ENCODE peak calls at places on chromosomes 2 and 18, in eight cellular contexts. D is RWPE2, L is PC-3, F is GM12878, T is body of pancreas, Q is thoracic aorta, Z is upper lobe of right lung, Y is heart right ventricle. W is an unnamed sample.

GRCh38 chr2:53829669-53830290 is 30.0 kb downstream of the GPR75 start:
- ATAC-seq in D (no peak), L (no peak), F (no peak), T (no peak), Q (no peak), Z (no peak), Y (peak), W (no peak)

GRCh38 chr2:20571644-20572215 is 79.2 kb downstream of the HS1BP3 start:
- ATAC-seq in D (no peak), L (no peak), F (peak), T (no peak), Q (no peak), Z (no peak), Y (no peak), W (no peak)

GRCh38 chr2:168336786-168337388 is 89.5 kb upstream of the STK39 start:
- ATAC-seq in D (peak), L (peak), F (peak), T (peak), Q (no peak), Z (peak), Y (peak), W (peak)

GRCh38 chr18:79788096-79789085 is 9.3 kb upstream of the KCNG2 start:
- ATAC-seq in D (no peak), L (no peak), F (no peak), T (no peak), Q (no peak), Z (no peak), Y (no peak), W (no peak)

GRCh38 chr2:196268022-196268421 is 96.6 kb upstream of the STK17B start:
- ATAC-seq in D (no peak), L (no peak), F (peak), T (no peak), Q (no peak), Z (peak), Y (no peak), W (no peak)

GRCh38 chr18:44904768-44905167 is 224.1 kb downstream of the SETBP1 start:
- ATAC-seq in D (no peak), L (no peak), F (no peak), T (no peak), Q (no peak), Z (no peak), Y (no peak), W (no peak)

GRCh38 chr18:14912967-14913366 is 165.0 kb downstream of the ANKRD30B start:
- ATAC-seq in D (no peak), L (no peak), F (no peak), T (no peak), Q (no peak), Z (no peak), Y (no peak), W (no peak)

GRCh38 chr2:239548491-239548890 is 147.7 kb upstream of the HDAC4 start:
- ATAC-seq in D (peak), L (no peak), F (no peak), T (no peak), Q (no peak), Z (no peak), Y (no peak), W (no peak)

GRCh38 chr2:105798595-105798994 is 53.9 kb downstream of the NCK2 start:
- ATAC-seq in D (no peak), L (no peak), F (peak), T (no peak), Q (no peak), Z (no peak), Y (no peak), W (no peak)

GRCh38 chr2:96501471-96501874 is 3.7 kb downstream of the NEURL3 start:
- ATAC-seq in D (no peak), L (no peak), F (peak), T (no peak), Q (no peak), Z (peak), Y (no peak), W (no peak)

GRCh38 chr18:10252952-10253680 is 201.3 kb upstream of the APCDD1 start:
- ATAC-seq in D (no peak), L (no peak), F (no peak), T (peak), Q (no peak), Z (peak), Y (no peak), W (no peak)

GRCh38 chr2:50752228-50752627 is 279.7 kb downstream of the NRXN1 start:
- ATAC-seq in D (no peak), L (peak), F (no peak), T (no peak), Q (no peak), Z (no peak), Y (no peak), W (no peak)

GRCh38 chr2:133142087-133142486 is 426.2 kb downstream of the NCKAP5 start:
- ATAC-seq in D (no peak), L (no peak), F (peak), T (no peak), Q (no peak), Z (no peak), Y (no peak), W (no peak)

GRCh38 chr2:133148187-133148586 is 420.1 kb downstream of the NCKAP5 start:
- ATAC-seq in D (no peak), L (no peak), F (no peak), T (no peak), Q (no peak), Z (no peak), Y (no peak), W (no peak)

GRCh38 chr2:133143649-133144048 is 424.6 kb downstream of the NCKAP5 start:
- ATAC-seq in D (no peak), L (no peak), F (no peak), T (peak), Q (no peak), Z (no peak), Y (no peak), W (no peak)

GRCh38 chr2:133152801-133153200 is 415.5 kb downstream of the NCKAP5 start:
- ATAC-seq in D (no peak), L (no peak), F (no peak), T (no peak), Q (no peak), Z (no peak), Y (no peak), W (no peak)

GRCh38 chr2:133146893-133147292 is 421.4 kb downstream of the NCKAP5 start:
- ATAC-seq in D (no peak), L (peak), F (no peak), T (no peak), Q (no peak), Z (no peak), Y (no peak), W (no peak)
- TF ChIP-seq CTCF in D (peak), L (peak), F (no peak), T (no peak), Q (no peak), Z (no peak), Y (peak), W (no peak)

GRCh38 chr2:229821353-229821752 is 100.5 kb downstream of the TRIP12 start:
- ATAC-seq in D (no peak), L (peak), F (no peak), T (no peak), Q (no peak), Z (no peak), Y (no peak), W (no peak)
- H3K4me3 ChIP-seq in D (no peak), L (no peak), F (peak), T (no peak), Q (no peak), Z (no peak), Y (no peak), W (no peak)

DNA sequence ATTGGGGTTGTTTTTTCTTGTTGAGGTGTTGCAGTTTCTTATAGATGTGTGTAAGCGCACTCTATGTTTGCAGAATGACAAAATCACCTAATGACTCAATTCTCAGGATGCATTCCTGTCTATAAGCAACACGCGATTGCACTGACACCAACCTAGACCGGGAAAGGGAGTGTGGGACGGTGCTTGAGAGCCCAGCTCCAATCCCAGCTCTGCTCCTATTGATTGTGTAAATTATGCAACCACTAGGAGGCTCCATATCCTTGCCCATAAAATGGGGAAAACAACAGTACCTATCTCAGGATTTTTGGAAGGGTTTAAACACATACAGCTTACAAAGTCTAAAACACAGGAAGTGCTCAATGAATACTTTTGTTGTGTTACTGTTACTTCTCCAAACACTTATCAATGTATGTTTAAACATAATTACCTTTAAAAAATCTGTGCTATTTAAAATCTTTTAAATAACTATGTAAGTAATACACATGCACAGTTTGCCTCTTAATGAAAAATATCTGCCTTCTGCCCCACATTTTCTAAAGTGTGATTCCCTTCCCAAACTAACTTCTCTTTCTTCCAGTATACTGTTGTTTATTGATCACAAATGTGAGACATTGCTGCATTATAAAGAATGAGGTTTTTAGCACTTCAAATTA is 132.5 kb downstream of the SPHKAP start:
- ATAC-seq in D (peak), L (peak), F (peak), T (peak), Q (no peak), Z (peak), Y (peak), W (no peak)
- TF ChIP-seq CTCF in D (peak), L (peak), F (peak), T (peak), Q (peak), Z (peak), Y (peak), W (no peak)

GRCh38 chr18:58662118-58662517 is 9.1 kb upstream of the MALT1 start:
- ATAC-seq in D (no peak), L (peak), F (peak), T (no peak), Q (no peak), Z (no peak), Y (no peak), W (no peak)

GRCh38 chr18:58661423-58661822 is 9.8 kb upstream of the MALT1 start:
- ATAC-seq in D (peak), L (peak), F (no peak), T (no peak), Q (no peak), Z (no peak), Y (peak), W (no peak)

GRCh38 chr18:58660915-58661314 is 10.3 kb upstream of the MALT1 start:
- ATAC-seq in D (no peak), L (no peak), F (no peak), T (no peak), Q (no peak), Z (no peak), Y (no peak), W (no peak)

GRCh38 chr18:58657494-58657893 is 13.8 kb upstream of the MALT1 start:
- ATAC-seq in D (no peak), L (no peak), F (peak), T (no peak), Q (no peak), Z (no peak), Y (peak), W (no peak)

GRCh38 chr18:58659691-58660090 is 11.6 kb upstream of the MALT1 start:
- ATAC-seq in D (no peak), L (no peak), F (no peak), T (no peak), Q (no peak), Z (no peak), Y (no peak), W (no peak)
- H3K4me3 ChIP-seq in D (no peak), L (no peak), F (peak), T (no peak), Q (no peak), Z (no peak), Y (no peak), W (no peak)

GRCh38 chr2:11073251-11073650 is 82.0 kb upstream of the SLC66A3 start:
- ATAC-seq in D (no peak), L (peak), F (peak), T (peak), Q (no peak), Z (peak), Y (no peak), W (no peak)
- TF ChIP-seq CTCF in D (peak), L (peak), F (peak), T (peak), Q (no peak), Z (peak), Y (peak), W (no peak)

GRCh38 chr2:47119001-47119400 is 36.1 kb downstream of the STPG4 start:
- ATAC-seq in D (peak), L (peak), F (no peak), T (no peak), Q (no peak), Z (no peak), Y (no peak), W (no peak)

GRCh38 chr2:47112665-47113435 is 42.3 kb downstream of the STPG4 start:
- ATAC-seq in D (no peak), L (no peak), F (no peak), T (no peak), Q (no peak), Z (no peak), Y (no peak), W (no peak)

DNA sequence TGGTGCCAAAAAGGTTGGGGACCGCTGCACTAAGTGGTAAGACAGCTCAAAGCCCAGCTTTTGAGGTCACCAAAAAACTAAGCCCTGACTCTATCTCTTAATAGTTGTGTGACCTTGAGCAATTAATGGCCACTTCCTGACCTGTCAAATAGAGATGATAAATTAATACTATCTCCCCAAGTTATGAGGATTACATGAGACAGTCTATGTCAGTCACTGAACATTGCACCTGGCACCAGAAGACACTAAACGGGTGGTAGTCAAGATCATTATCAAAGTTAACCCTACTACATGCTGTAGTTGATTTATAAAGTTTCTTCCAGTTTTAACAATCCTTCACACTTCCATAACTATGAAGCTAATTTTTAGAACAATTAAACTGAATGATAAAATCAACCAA is 36.5 kb downstream of the STPG4 start:
- ATAC-seq in D (no peak), L (no peak), F (no peak), T (no peak), Q (no peak), Z (no peak), Y (no peak), W (no peak)
- H3K4me3 ChIP-seq in D (no peak), L (no peak), F (no peak), T (no peak), Q (no peak), Z (no peak), Y (no peak), W (no peak)